ENCODE peak calls at places on chromosomes 6 and 20, in four cellular contexts. One of them, this sample, is unnamed.

GRCh38 chr20:60677819-60678218 is 574.2 kb upstream of the CDH4 start:
- DNase-seq in stomach: no peak
- DNase-seq in ovary: no peak
- DNase-seq in tibial nerve: no peak
- DNase-seq in this sample: no peak

GRCh38 chr20:3889489-3890409 is 562 bp downstream of the PANK2 start:
- DNase-seq in stomach: peak; percentile 40
- DNase-seq in ovary: peak; percentile 35
- DNase-seq in tibial nerve: no peak
- DNase-seq in this sample: peak; percentile 27

GRCh38 chr20:33840759-33841438 is 29.8 kb downstream of the CHMP4B start:
- DNase-seq in stomach: no peak
- DNase-seq in ovary: no peak
- DNase-seq in tibial nerve: no peak
- DNase-seq in this sample: no peak

GRCh38 chr6:31582230-31582601 is at the start of gene LTB:
- DNase-seq in stomach: no peak
- DNase-seq in ovary: no peak
- DNase-seq in tibial nerve: no peak
- DNase-seq in this sample: no peak

GRCh38 chr20:51811040-51811351 is 8.7 kb upstream of the SALL4 start:
- DNase-seq in stomach: no peak
- DNase-seq in ovary: no peak
- DNase-seq in tibial nerve: no peak
- DNase-seq in this sample: peak; percentile 63

GRCh38 chr6:11575408-11576033 is 38.0 kb downstream of the TMEM170B start:
- DNase-seq in stomach: peak; percentile 61
- DNase-seq in ovary: no peak
- DNase-seq in tibial nerve: peak; percentile 61
- DNase-seq in this sample: peak; percentile 86

GRCh38 chr20:53963670-53964466 is 106.5 kb downstream of the BCAS1 start:
- DNase-seq in stomach: no peak
- DNase-seq in ovary: no peak
- DNase-seq in tibial nerve: no peak
- DNase-seq in this sample: peak; percentile 80

GRCh38 chr6:15578716-15579391 is 84.0 kb downstream of the DTNBP1 start:
- DNase-seq in stomach: no peak
- DNase-seq in ovary: no peak
- DNase-seq in tibial nerve: no peak
- DNase-seq in this sample: no peak

GRCh38 chr20:6767536-6768227 is at the start of gene BMP2:
- DNase-seq in stomach: peak; percentile 70
- DNase-seq in ovary: peak; percentile 21
- DNase-seq in tibial nerve: peak; percentile 12
- DNase-seq in this sample: no peak

GRCh38 chr6:16712931-16713484 is 48.3 kb downstream of the ATXN1 start:
- DNase-seq in stomach: no peak
- DNase-seq in ovary: no peak
- DNase-seq in tibial nerve: peak; percentile 48
- DNase-seq in this sample: peak; percentile 97

GRCh38 chr20:4512891-4513550 is 208.7 kb upstream of the PRND start:
- DNase-seq in stomach: no peak
- DNase-seq in ovary: no peak
- DNase-seq in tibial nerve: no peak
- DNase-seq in this sample: peak; percentile 95

GRCh38 chr20:60224914-60225313 is 266.7 kb downstream of the CDH26 start:
- DNase-seq in stomach: no peak
- DNase-seq in ovary: no peak
- DNase-seq in tibial nerve: no peak
- DNase-seq in this sample: peak; percentile 12

GRCh38 chr20:38311100-38311499 is 7.1 kb downstream of the BPI start:
- DNase-seq in stomach: no peak
- DNase-seq in ovary: no peak
- DNase-seq in tibial nerve: no peak
- DNase-seq in this sample: no peak

GRCh38 chr20:32621071-32621913 is 36.2 kb upstream of the NOL4L start:
- DNase-seq in stomach: no peak
- DNase-seq in ovary: no peak
- DNase-seq in tibial nerve: no peak
- DNase-seq in this sample: no peak

GRCh38 chr6:121694389-121695185 is 259.1 kb downstream of the GJA1 start:
- DNase-seq in stomach: no peak
- DNase-seq in ovary: no peak
- DNase-seq in tibial nerve: peak; percentile 7
- DNase-seq in this sample: no peak

GRCh38 chr6:38030380-38030779 is 210.9 kb downstream of the ZFAND3 start:
- DNase-seq in stomach: no peak
- DNase-seq in ovary: no peak
- DNase-seq in tibial nerve: no peak
- DNase-seq in this sample: no peak

GRCh38 chr6:22401206-22401605 is 104.4 kb upstream of the PRL start:
- DNase-seq in stomach: no peak
- DNase-seq in ovary: no peak
- DNase-seq in tibial nerve: no peak
- DNase-seq in this sample: peak; percentile 63

DNA sequence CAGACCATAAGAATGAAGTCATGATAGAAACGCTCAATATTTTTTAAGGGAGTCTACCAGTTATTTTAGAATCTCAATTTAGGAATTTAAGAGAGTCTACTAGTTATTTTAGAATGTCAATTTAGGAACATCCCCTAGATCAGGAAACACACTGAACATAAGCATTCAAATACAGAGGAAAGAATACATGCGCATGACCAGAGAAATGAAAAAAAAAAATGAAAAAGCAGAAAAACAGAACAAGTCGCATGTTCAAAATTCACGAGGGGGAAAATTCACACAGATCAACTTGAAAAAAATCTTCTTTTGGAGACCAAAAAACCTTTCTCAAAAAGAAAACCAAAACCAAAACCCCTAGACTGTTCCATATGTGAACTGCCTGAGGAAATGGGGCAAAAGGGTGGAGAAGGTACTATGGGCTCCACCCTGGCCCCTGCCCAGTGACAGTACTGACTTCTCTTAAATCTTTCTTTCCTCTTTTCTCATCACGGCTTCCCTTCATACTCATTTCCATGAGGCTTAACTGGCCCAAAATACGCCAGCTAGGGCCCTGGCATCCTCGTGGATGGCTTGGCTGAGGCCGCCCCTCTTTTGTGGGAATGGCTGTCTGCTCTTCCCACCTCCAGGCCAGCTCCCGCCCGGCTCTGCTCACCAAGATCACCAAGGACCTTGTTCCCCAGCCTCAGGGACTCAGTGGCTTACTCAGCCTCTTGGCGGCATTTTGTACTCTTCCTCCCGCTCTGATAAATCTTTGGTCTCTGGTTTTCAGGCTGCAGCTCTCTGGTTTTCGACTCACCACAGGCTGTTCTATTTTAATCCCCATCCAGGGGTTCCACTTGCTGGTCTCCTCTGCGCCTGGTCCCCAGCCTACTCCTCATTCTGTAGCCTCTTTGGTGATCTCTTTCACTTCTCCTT is 11.2 kb downstream of the ZBTB2 start:
- DNase-seq in stomach: no peak
- DNase-seq in ovary: no peak
- DNase-seq in tibial nerve: no peak
- DNase-seq in this sample: no peak
- H3K4me3 ChIP-seq in stomach: peak overlapping the region; percentile 1
- H3K4me3 ChIP-seq in ovary: no peak overlapping the region
- H3K4me3 ChIP-seq in tibial nerve: peak overlapping the region; percentile 21
- H3K4me3 ChIP-seq in this sample: no peak overlapping the region

GRCh38 chr20:47921306-47922279 is 136.3 kb upstream of the SULF2 start:
- DNase-seq in stomach: no peak
- DNase-seq in ovary: no peak
- DNase-seq in tibial nerve: no peak
- DNase-seq in this sample: peak; percentile 12
- H3K27me3 ChIP-seq in stomach: no peaks in the 10 kb centered on the region
- H3K27me3 ChIP-seq in ovary: no peaks in the 10 kb centered on the region
- H3K27me3 ChIP-seq in tibial nerve: no peaks in the 10 kb centered on the region
- H3K27me3 ChIP-seq in this sample: no peaks in the 10 kb centered on the region

GRCh38 chr6:92779758-92780157 is 639.6 kb downstream of the EPHA7 start:
- DNase-seq in stomach: no peak
- DNase-seq in ovary: no peak
- DNase-seq in tibial nerve: peak; percentile 23
- DNase-seq in this sample: peak; percentile 87

GRCh38 chr6:92777146-92777740 is 642.1 kb downstream of the EPHA7 start:
- DNase-seq in stomach: no peak
- DNase-seq in ovary: no peak
- DNase-seq in tibial nerve: no peak
- DNase-seq in this sample: peak; percentile 71
- TF ChIP-seq CTCF in stomach: no peak
- TF ChIP-seq CTCF in ovary: no peak
- TF ChIP-seq CTCF in tibial nerve: no peak
- TF ChIP-seq CTCF in this sample: peak; percentile 62

GRCh38 chr6:84016029-84016428 is 17.5 kb upstream of the MRAP2 start:
- DNase-seq in stomach: no peak
- DNase-seq in ovary: no peak
- DNase-seq in tibial nerve: no peak
- DNase-seq in this sample: no peak
- H3K4me3 ChIP-seq in stomach: no peak overlapping the region
- H3K4me3 ChIP-seq in ovary: no peak overlapping the region
- H3K4me3 ChIP-seq in tibial nerve: no peak overlapping the region
- H3K4me3 ChIP-seq in this sample: no peak overlapping the region

GRCh38 chr20:40744494-40745175 is 55.6 kb upstream of the MAFB start:
- DNase-seq in stomach: no peak
- DNase-seq in ovary: no peak
- DNase-seq in tibial nerve: no peak
- DNase-seq in this sample: no peak
- H3K27me3 ChIP-seq in stomach: no peaks in the 10 kb centered on the region
- H3K27me3 ChIP-seq in ovary: no peaks in the 10 kb centered on the region
- H3K27me3 ChIP-seq in tibial nerve: no peaks in the 10 kb centered on the region
- H3K27me3 ChIP-seq in this sample: no peaks in the 10 kb centered on the region

GRCh38 chr6:144265390-144265789 is 19.7 kb upstream of the UTRN start:
- DNase-seq in stomach: no peak
- DNase-seq in ovary: no peak
- DNase-seq in tibial nerve: no peak
- DNase-seq in this sample: peak; percentile 69

GRCh38 chr6:144265061-144265357 is 20.1 kb upstream of the UTRN start:
- DNase-seq in stomach: no peak
- DNase-seq in ovary: no peak
- DNase-seq in tibial nerve: no peak
- DNase-seq in this sample: no peak

GRCh38 chr6:144264270-144265060 is 20.7 kb upstream of the UTRN start:
- DNase-seq in stomach: no peak
- DNase-seq in ovary: peak; percentile 43
- DNase-seq in tibial nerve: no peak
- DNase-seq in this sample: peak; percentile 93

GRCh38 chr6:144262470-144263369 is 22.4 kb upstream of the UTRN start:
- DNase-seq in stomach: no peak
- DNase-seq in ovary: no peak
- DNase-seq in tibial nerve: no peak
- DNase-seq in this sample: no peak

GRCh38 chr6:144263786-144264185 is 21.3 kb upstream of the UTRN start:
- DNase-seq in stomach: no peak
- DNase-seq in ovary: no peak
- DNase-seq in tibial nerve: no peak
- DNase-seq in this sample: no peak
- TF ChIP-seq CTCF in stomach: no peak
- TF ChIP-seq CTCF in ovary: no peak
- TF ChIP-seq CTCF in tibial nerve: no peak
- TF ChIP-seq CTCF in this sample: no peak

DNA sequence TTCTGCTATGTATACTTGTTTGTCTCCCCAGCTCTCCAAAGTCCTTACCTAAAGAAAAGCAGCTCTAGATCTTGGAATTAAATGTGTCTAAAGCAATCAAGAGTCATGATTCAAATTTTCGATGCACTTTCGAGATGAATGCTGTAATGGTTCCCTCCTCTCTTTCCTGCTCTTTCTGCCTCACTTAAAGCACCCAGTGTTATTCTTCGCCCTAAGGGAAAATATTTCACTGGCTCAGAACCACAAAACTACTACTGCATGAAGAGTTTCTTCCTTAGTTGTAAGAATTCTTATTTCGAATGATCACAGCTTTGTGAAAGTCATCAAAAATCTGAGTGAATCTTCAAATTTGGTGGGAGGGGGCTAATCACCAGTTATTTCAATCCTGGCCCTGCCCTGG is 41.5 kb downstream of the LYRM4 start:
- DNase-seq in stomach: no peak
- DNase-seq in ovary: no peak
- DNase-seq in tibial nerve: no peak
- DNase-seq in this sample: no peak
- H3K4me3 ChIP-seq in stomach: no peak overlapping the region
- H3K4me3 ChIP-seq in ovary: no peak overlapping the region
- H3K4me3 ChIP-seq in tibial nerve: no peak overlapping the region
- H3K4me3 ChIP-seq in this sample: no peak overlapping the region